ENCODE peak calls at places on chromosomes 1 and 21, in seven cellular contexts. D, C, G, Z, O, Y and T are unnamed samples.

GRCh38 chr1:244964112-244964971 is 100.0 kb upstream of the HNRNPU start:
- DNase-seq in D (peak), C (no peak), G (peak), Z (no peak), O (no peak), Y (peak), T (no peak)

GRCh38 chr1:112614460-112615065 is 4.4 kb downstream of the ST7L start:
- DNase-seq in D (no peak), C (no peak), G (peak), Z (no peak), O (no peak), Y (peak), T (no peak)

GRCh38 chr1:223037845-223038244 is 105.2 kb downstream of the TLR5 start:
- DNase-seq in D (no peak), C (no peak), G (no peak), Z (no peak), O (no peak), Y (no peak), T (no peak)

GRCh38 chr1:69919129-69919921 is 286.1 kb downstream of the LRRC40 start:
- DNase-seq in D (no peak), C (no peak), G (peak), Z (no peak), O (no peak), Y (no peak), T (no peak)

GRCh38 chr1:153866045-153866850 is 56.5 kb downstream of the GATAD2B start:
- DNase-seq in D (no peak), C (no peak), G (no peak), Z (no peak), O (no peak), Y (peak), T (no peak)

GRCh38 chr1:8604041-8604942 is 213.1 kb downstream of the RERE start:
- DNase-seq in D (no peak), C (no peak), G (no peak), Z (no peak), O (peak), Y (no peak), T (no peak)

GRCh38 chr1:23581219-23581618 is 21.9 kb upstream of the ID3 start:
- DNase-seq in D (no peak), C (no peak), G (no peak), Z (no peak), O (no peak), Y (peak), T (no peak)

GRCh38 chr1:4975856-4976255 is 321.4 kb downstream of the AJAP1 start:
- DNase-seq in D (no peak), C (no peak), G (no peak), Z (no peak), O (no peak), Y (no peak), T (no peak)

GRCh38 chr21:31180256-31181088 is 142.2 kb upstream of the KRTAP19-8 start:
- DNase-seq in D (peak), C (no peak), G (peak), Z (peak), O (no peak), Y (peak), T (peak)

GRCh38 chr1:1806890-1807289 is 28.6 kb upstream of the NADK start:
- DNase-seq in D (no peak), C (no peak), G (no peak), Z (no peak), O (no peak), Y (no peak), T (no peak)

GRCh38 chr1:16126738-16127515 is 28.9 kb downstream of the EPHA2 start:
- DNase-seq in D (no peak), C (no peak), G (no peak), Z (no peak), O (no peak), Y (no peak), T (no peak)

GRCh38 chr1:206895837-206896242 is 1.4 kb upstream of the IL24 start:
- DNase-seq in D (no peak), C (no peak), G (no peak), Z (no peak), O (no peak), Y (no peak), T (no peak)

GRCh38 chr21:15543473-15543872 is 186.3 kb upstream of the USP25 start:
- DNase-seq in D (peak), C (no peak), G (no peak), Z (no peak), O (no peak), Y (no peak), T (no peak)

GRCh38 chr1:54745864-54746263 is 18.5 kb downstream of the PARS2 start:
- DNase-seq in D (no peak), C (no peak), G (no peak), Z (no peak), O (no peak), Y (no peak), T (no peak)

GRCh38 chr1:9607352-9607751 is 18.6 kb downstream of the TMEM201 start:
- DNase-seq in D (no peak), C (no peak), G (no peak), Z (no peak), O (no peak), Y (no peak), T (no peak)
- TF ChIP-seq JUND in D (no peak), C (no peak), G (no peak), Z (no peak), O (no peak), Y (no peak), T (no peak)

GRCh38 chr1:204728456-204728855 is 42.9 kb upstream of the LRRN2 start:
- DNase-seq in D (no peak), C (no peak), G (no peak), Z (no peak), O (no peak), Y (no peak), T (no peak)

GRCh38 chr1:204729516-204729915 is 44.0 kb upstream of the LRRN2 start:
- DNase-seq in D (no peak), C (no peak), G (no peak), Z (no peak), O (no peak), Y (no peak), T (no peak)

GRCh38 chr1:204728045-204728444 is 42.5 kb upstream of the LRRN2 start:
- DNase-seq in D (no peak), C (no peak), G (no peak), Z (no peak), O (no peak), Y (no peak), T (no peak)

GRCh38 chr1:204725821-204726448 is 40.4 kb upstream of the LRRN2 start:
- DNase-seq in D (peak), C (no peak), G (no peak), Z (no peak), O (no peak), Y (no peak), T (peak)

DNA sequence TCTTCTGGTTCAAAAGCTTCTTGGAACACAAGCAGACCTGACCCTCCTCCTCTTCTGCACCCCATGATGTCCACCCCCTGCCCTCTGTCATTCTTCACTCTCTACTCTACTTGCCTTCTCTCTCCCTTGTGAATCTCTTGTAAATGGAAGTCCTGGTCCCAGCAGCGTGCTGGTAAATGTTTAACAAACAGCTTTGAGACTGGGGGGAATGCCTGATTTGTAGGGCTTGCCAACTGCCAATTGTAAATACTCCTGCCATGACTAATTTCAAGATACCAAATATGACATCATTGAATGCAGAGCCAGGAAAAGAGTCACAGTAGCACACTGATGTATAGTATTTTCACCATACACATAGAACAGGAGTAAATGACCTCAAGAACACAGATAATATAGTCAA is 40.9 kb upstream of the LRRN2 start:
- DNase-seq in D (peak), C (no peak), G (no peak), Z (no peak), O (no peak), Y (no peak), T (peak)
- TF ChIP-seq JUND in D (no peak), C (no peak), G (no peak), Z (no peak), O (no peak), Y (no peak), T (no peak)

DNA sequence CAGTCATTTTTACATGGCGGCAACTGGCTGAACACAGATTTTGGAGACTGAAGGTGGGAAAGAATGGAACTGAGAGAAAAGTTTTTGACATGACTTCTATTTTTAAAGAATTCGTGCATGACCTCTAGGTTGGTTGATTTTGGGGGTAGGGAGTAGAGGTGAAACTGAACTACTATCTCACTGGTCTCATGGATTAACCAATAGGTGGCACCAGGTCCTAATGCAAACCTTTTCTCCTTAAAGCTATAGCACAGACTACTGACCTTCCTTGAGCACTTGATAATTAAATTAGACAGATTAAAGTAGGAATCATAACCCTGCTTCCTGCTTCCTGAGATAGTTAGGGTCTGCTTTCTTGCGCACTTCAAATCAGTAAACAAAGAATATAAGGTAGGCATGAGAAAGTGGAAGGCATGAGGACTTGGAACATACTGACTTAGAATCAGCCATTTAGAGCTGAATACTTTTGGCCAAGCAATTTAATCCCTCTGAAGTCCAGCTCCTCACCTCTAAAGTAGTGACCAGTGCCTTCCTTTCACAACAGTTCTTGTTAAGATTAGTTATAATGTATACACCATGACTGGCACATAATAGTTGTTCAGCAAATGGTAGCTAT is 206.0 kb downstream of the CENPF start:
- DNase-seq in D (peak), C (no peak), G (peak), Z (no peak), O (no peak), Y (no peak), T (peak)
- TF ChIP-seq JUND in D (no peak), C (no peak), G (no peak), Z (no peak), O (no peak), Y (no peak), T (no peak)

DNA sequence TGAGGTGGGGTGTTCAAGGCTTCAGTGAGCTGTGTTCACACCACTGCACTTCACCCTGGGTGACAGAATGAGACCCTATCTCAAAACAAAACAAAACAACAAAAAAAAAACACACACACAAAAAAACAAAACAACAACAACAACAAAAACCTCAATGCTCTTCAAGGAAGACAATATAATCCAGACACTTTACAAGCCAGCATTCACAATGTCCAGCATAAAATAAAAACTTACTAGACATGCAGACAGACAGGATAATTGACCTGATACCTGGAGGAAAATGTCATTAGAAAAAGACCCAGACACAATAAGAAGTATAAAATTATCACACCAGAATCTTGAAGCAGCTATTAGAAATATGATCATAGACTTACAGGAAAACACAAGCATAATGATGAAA is 39.0 kb upstream of the BACE2 start:
- DNase-seq in D (no peak), C (no peak), G (no peak), Z (no peak), O (no peak), Y (no peak), T (no peak)
- TF ChIP-seq JUND in D (no peak), C (no peak), G (no peak), Z (no peak), O (no peak), Y (no peak), T (no peak)